ENCODE peak calls at places on chromosomes 13 and 19, in eight cellular contexts. Z is uterus; K is CD8-positive, alpha-beta memory T cell; G is neural progenitor cell; A is left ventricle myocardium inferior; S is dorsolateral prefrontal cortex; O is esophagus squamous epithelium; T is PC-9. H is an unnamed sample.

GRCh38 chr19:1234670-1235380 is 3.0 kb downstream of the CBARP start:
- DNase-seq in Z (no peak), S (no peak), T (no peak), O (no peak), G (no peak), K (no peak), A (no peak), H (no peak)

GRCh38 chr19:51690359-51691121 is 2.6 kb upstream of the SPACA6 start:
- DNase-seq in S (peak), K (peak), G (peak), O (no peak), T (peak), A (peak), Z (peak), H (peak)

GRCh38 chr13:113546571-113547247 is 37.8 kb upstream of the TFDP1 start:
- DNase-seq in Z (peak), T (no peak), O (no peak), K (peak), A (peak), S (peak), G (no peak), H (no peak)

GRCh38 chr19:38483016-38483630 is 49.6 kb downstream of the RYR1 start:
- DNase-seq in G (no peak), K (no peak), T (no peak), S (no peak), Z (no peak), A (no peak), O (no peak), H (no peak)

GRCh38 chr13:38494445-38494844 is 144.8 kb downstream of the UFM1 start:
- DNase-seq in K (no peak), G (peak), A (no peak), O (no peak), T (no peak), S (no peak), Z (no peak), H (no peak)

GRCh38 chr19:35309481-35310279 is 17.7 kb downstream of the MAG start:
- DNase-seq in O (no peak), T (peak), A (no peak), G (no peak), Z (peak), K (no peak), S (no peak), H (no peak)

GRCh38 chr13:21039097-21039800 is 22.1 kb downstream of the LATS2 start:
- DNase-seq in Z (no peak), T (no peak), G (no peak), S (no peak), O (no peak), A (no peak), K (no peak), H (no peak)

GRCh38 chr13:50124536-50125305 is 109.5 kb downstream of the KCNRG start:
- DNase-seq in G (peak), Z (peak), S (peak), O (no peak), A (peak), T (peak), K (peak), H (peak)

GRCh38 chr13:114275309-114275708 is 6.1 kb upstream of the UPF3A start:
- DNase-seq in A (no peak), O (no peak), Z (no peak), T (no peak), G (no peak), K (no peak), S (no peak), H (peak)

GRCh38 chr19:46472592-46472991 is 1.2 kb upstream of the PNMA8A start:
- DNase-seq in O (no peak), K (no peak), A (no peak), T (no peak), Z (no peak), G (no peak), S (no peak), H (no peak)

DNA sequence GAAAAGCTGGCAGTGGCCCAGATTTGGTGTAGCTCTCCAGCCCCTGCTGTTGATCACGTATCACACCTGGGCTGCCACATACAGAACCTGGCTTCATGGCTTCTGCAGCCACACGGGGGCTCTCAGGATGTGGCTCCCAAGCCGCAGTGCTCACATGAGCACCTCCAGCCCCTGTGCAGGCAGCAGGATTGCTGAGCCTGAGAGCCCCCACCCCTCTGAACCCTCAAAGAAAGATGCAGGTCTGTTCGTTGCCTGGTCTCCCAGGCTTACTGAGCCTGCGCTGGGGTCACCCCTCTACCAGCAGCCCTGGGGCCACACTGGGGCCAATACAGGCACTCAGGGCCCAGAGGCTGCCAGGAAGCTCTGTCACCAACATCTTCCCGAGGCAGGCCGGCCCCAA is 2.7 kb downstream of the PLEKHF1 start:
- DNase-seq in A (no peak), K (peak), Z (no peak), O (no peak), S (peak), G (no peak), T (no peak), H (no peak)
- H3K27ac ChIP-seq in A (peak), K (peak), Z (peak), O (peak), S (peak), G (no peak), T (no peak), H (peak)

GRCh38 chr19:8832132-8833021 is at the start of the genes MBD3L1 and ZNF558:
- DNase-seq in S (peak), G (peak), O (peak), K (peak), Z (peak), A (peak), T (peak), H (peak)
- H3K4me3 ChIP-seq in S (peak), G (peak), O (peak), K (peak), Z (peak), A (peak), T (peak), H (peak)

DNA sequence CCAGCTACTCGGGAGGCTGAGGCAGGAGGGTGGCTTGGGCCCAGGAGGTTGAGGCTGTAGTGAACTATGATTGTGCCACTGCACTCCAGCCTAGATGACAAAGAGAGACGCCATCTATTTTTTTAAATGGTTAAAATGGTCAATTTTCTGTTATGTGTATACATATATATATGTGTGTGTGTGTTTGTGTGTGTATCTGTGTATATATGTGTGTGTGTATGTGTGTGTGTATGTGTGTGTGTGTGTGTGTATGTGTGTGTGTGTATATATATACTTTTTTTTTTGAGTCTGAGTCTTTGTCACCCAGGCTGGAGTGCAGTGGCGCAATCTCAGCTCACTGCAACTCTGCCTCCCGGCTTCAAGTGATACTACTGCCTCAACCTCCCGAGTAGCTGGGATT is 42.9 kb upstream of the KLF2 start:
- DNase-seq in K (no peak), S (no peak), O (no peak), A (no peak), G (no peak), Z (no peak), T (no peak), H (no peak)
- H3K27ac ChIP-seq in K (no peak), S (no peak), O (peak), A (peak), G (no peak), Z (peak), T (no peak), H (no peak)

DNA sequence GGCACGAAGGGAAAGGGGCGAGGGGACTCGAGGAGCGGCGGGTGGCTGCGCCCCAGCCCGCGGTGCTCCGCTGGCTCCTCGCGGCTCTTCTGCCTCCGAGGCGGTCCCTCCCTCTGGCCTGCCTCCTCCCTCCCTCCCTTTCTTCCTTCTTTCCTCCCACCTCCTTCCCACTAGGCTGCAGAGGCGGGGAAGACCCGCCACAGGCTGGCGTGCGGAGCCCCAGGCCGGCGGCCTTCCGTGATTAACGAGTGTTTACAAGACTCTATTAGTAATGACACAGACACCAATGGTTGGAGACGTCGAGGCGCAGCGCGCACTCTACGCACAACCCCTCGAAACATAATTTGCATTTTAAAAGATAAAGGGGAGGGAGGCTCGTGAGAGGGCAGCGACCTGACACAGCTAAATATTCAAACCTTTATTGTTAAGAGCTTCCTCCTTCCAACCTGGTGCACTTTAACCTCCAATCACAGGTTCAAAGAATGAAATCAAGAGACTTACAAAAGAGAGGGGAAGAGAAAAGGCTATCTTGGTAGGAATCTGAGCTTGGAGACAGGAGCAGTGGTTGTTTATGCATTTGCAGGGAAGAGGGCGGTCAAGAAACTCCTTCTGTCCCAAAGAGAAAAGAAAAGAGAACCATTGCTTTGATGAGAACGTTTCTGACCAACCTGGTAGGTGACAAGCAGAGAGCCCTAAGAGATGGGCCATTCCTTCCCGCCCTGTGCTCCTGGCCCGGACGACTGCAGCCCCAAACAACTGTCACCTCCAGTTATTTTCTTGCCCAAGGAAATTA is at the start of gene CDX2:
- DNase-seq in A (no peak), Z (no peak), S (no peak), G (peak), O (no peak), K (no peak), T (no peak), H (no peak)
- H3K4me3 ChIP-seq in A (peak), Z (peak), S (no peak), G (peak), O (peak), K (no peak), T (no peak), H (peak)

GRCh38 chr19:9461938-9462337 is 26.6 kb upstream of the ZNF266 start:
- DNase-seq in S (no peak), A (no peak), Z (no peak), K (no peak), O (no peak), T (no peak), G (no peak), H (no peak)
- H3K27ac ChIP-seq in S (no peak), A (no peak), Z (no peak), K (no peak), O (no peak), T (no peak), G (no peak), H (no peak)

GRCh38 chr13:43878897-43879322 is 630 bp downstream of the CCDC122 start:
- DNase-seq in G (peak), S (peak), Z (peak), K (peak), A (peak), T (no peak), O (peak), H (peak)

GRCh38 chr13:43880930-43881329 is 1.2 kb downstream of the LACC1 start:
- DNase-seq in A (no peak), O (no peak), T (no peak), K (no peak), Z (no peak), S (no peak), G (no peak), H (no peak)

GRCh38 chr13:43877788-43878187 is 1.8 kb downstream of the CCDC122 start:
- DNase-seq in Z (no peak), O (no peak), S (no peak), T (no peak), A (no peak), G (no peak), K (no peak), H (no peak)

GRCh38 chr13:43880451-43880850 is 747 bp downstream of the LACC1 start:
- DNase-seq in A (no peak), O (no peak), T (no peak), G (no peak), K (no peak), Z (no peak), S (no peak), H (no peak)

DNA sequence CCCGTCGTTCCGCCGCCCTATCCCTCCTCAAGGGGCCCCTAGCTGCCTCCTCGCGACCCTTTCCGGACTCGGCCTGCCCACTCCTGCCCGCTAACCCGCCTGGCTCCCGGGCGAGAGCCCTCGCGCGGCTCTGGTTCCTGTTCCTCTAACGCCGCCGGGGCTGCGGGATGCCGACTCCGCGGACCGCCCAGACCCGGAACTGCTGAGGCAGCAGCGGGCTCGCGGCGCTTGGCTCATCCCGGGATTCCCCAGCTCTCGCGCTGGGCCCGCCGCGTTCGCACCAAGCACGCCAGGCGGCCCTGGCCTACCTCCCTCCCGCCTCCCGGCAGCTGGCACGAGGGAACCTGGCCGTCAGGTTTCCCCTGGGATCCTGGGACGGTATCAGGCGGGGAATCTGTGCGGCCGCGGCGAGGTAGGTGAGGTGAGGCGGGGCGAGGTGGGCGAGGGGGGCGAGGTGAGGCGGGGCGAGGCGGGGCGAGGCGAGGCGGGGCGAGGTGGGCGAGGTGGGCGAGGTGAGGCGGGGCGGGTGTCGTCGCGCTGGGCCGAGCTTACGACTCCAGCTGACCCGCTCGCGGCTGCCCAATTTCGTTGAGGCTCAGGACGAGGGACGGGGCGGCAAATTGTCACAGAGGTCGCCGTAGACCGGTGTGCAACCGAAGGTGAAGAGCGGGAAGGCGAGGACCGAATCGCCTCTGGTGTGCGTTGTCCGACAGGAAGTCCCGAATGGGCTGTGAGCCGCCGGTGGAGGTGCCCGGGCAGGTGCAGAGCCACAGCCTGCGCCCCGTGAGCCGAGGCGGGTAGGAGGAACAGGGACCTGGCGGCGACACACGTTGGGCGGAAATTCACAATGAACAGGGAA is at the start of the genes CCDC122 and LACC1:
- DNase-seq in A (peak), K (peak), G (peak), T (peak), O (peak), Z (peak), S (peak), H (peak)
- H3K4me3 ChIP-seq in A (peak), K (peak), G (peak), T (peak), O (peak), Z (peak), S (peak), H (peak)

GRCh38 chr19:53868892-53869804 is 1.5 kb downstream of the MYADM start:
- DNase-seq in Z (peak), K (peak), T (peak), G (peak), O (no peak), S (peak), A (peak), H (peak)
- H3K27ac ChIP-seq in Z (peak), K (peak), T (peak), G (peak), O (peak), S (peak), A (peak), H (peak)

GRCh38 chr13:100148422-100148821 is 59.5 kb downstream of the PCCA start:
- DNase-seq in Z (no peak), T (no peak), G (no peak), S (no peak), O (no peak), A (no peak), K (no peak), H (no peak)
- H3K4me3 ChIP-seq in Z (no peak), T (no peak), G (no peak), S (no peak), O (no peak), A (no peak), K (no peak), H (no peak)

GRCh38 chr13:75452564-75452963 is 29.4 kb downstream of the TBC1D4 start:
- DNase-seq in K (no peak), Z (no peak), T (no peak), O (no peak), G (no peak), S (no peak), A (no peak), H (no peak)
- H3K27ac ChIP-seq in K (no peak), Z (no peak), T (no peak), O (no peak), G (no peak), S (no peak), A (peak), H (no peak)

H was measured in tibial nerve.